ENCODE peak calls at places on chromosomes 6 and 20, in eight cellular contexts. One of them, this sample, is unnamed.

GRCh38 chr6:119344306-119344705 is 5.3 kb downstream of the MAN1A1 start:
- DNase-seq in tibial artery: peak
- DNase-seq in fibroblast of pulmonary artery: no peak
- DNase-seq in ovary: no peak
- DNase-seq in astrocyte of the cerebellum: no peak
- DNase-seq in brain microvascular endothelial cell: no peak
- DNase-seq in neural progenitor cell: no peak
- DNase-seq in HCT116: no peak
- DNase-seq in this sample: no peak

GRCh38 chr6:1864496-1864895 is 254.8 kb downstream of the FOXC1 start:
- DNase-seq in tibial artery: no peak
- DNase-seq in fibroblast of pulmonary artery: no peak
- DNase-seq in ovary: no peak
- DNase-seq in astrocyte of the cerebellum: no peak
- DNase-seq in brain microvascular endothelial cell: no peak
- DNase-seq in neural progenitor cell: peak
- DNase-seq in HCT116: no peak
- DNase-seq in this sample: no peak

GRCh38 chr20:57840066-57840465 is 130.3 kb upstream of the PMEPA1 start:
- DNase-seq in tibial artery: no peak
- DNase-seq in fibroblast of pulmonary artery: no peak
- DNase-seq in ovary: no peak
- DNase-seq in astrocyte of the cerebellum: no peak
- DNase-seq in brain microvascular endothelial cell: no peak
- DNase-seq in neural progenitor cell: no peak
- DNase-seq in HCT116: no peak
- DNase-seq in this sample: no peak

GRCh38 chr6:169223006-169223405 is 30.6 kb downstream of the THBS2 start:
- DNase-seq in tibial artery: no peak
- DNase-seq in fibroblast of pulmonary artery: no peak
- DNase-seq in ovary: no peak
- DNase-seq in astrocyte of the cerebellum: no peak
- DNase-seq in brain microvascular endothelial cell: no peak
- DNase-seq in neural progenitor cell: no peak
- DNase-seq in HCT116: no peak
- DNase-seq in this sample: no peak

GRCh38 chr20:43839793-43840199 is 74.9 kb upstream of the TOX2 start:
- DNase-seq in tibial artery: no peak
- DNase-seq in fibroblast of pulmonary artery: no peak
- DNase-seq in ovary: no peak
- DNase-seq in astrocyte of the cerebellum: no peak
- DNase-seq in brain microvascular endothelial cell: no peak
- DNase-seq in neural progenitor cell: no peak
- DNase-seq in HCT116: no peak
- DNase-seq in this sample: no peak

GRCh38 chr6:116034327-116034726 is 26.4 kb downstream of the FRK start:
- DNase-seq in tibial artery: no peak
- DNase-seq in fibroblast of pulmonary artery: peak
- DNase-seq in ovary: no peak
- DNase-seq in astrocyte of the cerebellum: no peak
- DNase-seq in brain microvascular endothelial cell: peak
- DNase-seq in neural progenitor cell: no peak
- DNase-seq in HCT116: no peak
- DNase-seq in this sample: peak

GRCh38 chr6:137188855-137189254 is 15.4 kb upstream of the IL22RA2 start:
- DNase-seq in tibial artery: no peak
- DNase-seq in fibroblast of pulmonary artery: no peak
- DNase-seq in ovary: no peak
- DNase-seq in astrocyte of the cerebellum: no peak
- DNase-seq in brain microvascular endothelial cell: no peak
- DNase-seq in neural progenitor cell: peak
- DNase-seq in HCT116: peak
- DNase-seq in this sample: no peak

GRCh38 chr6:57261896-57262295 is 39.8 kb upstream of the RAB23 start:
- DNase-seq in tibial artery: no peak
- DNase-seq in fibroblast of pulmonary artery: no peak
- DNase-seq in ovary: no peak
- DNase-seq in astrocyte of the cerebellum: peak
- DNase-seq in brain microvascular endothelial cell: no peak
- DNase-seq in neural progenitor cell: no peak
- DNase-seq in HCT116: no peak
- DNase-seq in this sample: no peak

GRCh38 chr20:24568842-24569241 is 99.4 kb downstream of the SYNDIG1 start:
- DNase-seq in tibial artery: no peak
- DNase-seq in fibroblast of pulmonary artery: no peak
- DNase-seq in ovary: no peak
- DNase-seq in astrocyte of the cerebellum: no peak
- DNase-seq in brain microvascular endothelial cell: no peak
- DNase-seq in neural progenitor cell: no peak
- DNase-seq in HCT116: no peak
- DNase-seq in this sample: no peak

GRCh38 chr6:134607411-134607810 is 289.5 kb upstream of the SGK1 start:
- DNase-seq in tibial artery: no peak
- DNase-seq in fibroblast of pulmonary artery: no peak
- DNase-seq in ovary: no peak
- DNase-seq in astrocyte of the cerebellum: no peak
- DNase-seq in brain microvascular endothelial cell: no peak
- DNase-seq in neural progenitor cell: no peak
- DNase-seq in HCT116: no peak
- DNase-seq in this sample: no peak

GRCh38 chr6:156557269-156557885 is 219.8 kb upstream of the ARID1B start:
- DNase-seq in tibial artery: peak
- DNase-seq in fibroblast of pulmonary artery: peak
- DNase-seq in ovary: no peak
- DNase-seq in astrocyte of the cerebellum: peak
- DNase-seq in brain microvascular endothelial cell: peak
- DNase-seq in neural progenitor cell: peak
- DNase-seq in HCT116: no peak
- DNase-seq in this sample: no peak

GRCh38 chr6:70956451-70957283 is at the start of gene B3GAT2:
- DNase-seq in tibial artery: no peak
- DNase-seq in fibroblast of pulmonary artery: peak
- DNase-seq in ovary: no peak
- DNase-seq in astrocyte of the cerebellum: no peak
- DNase-seq in brain microvascular endothelial cell: no peak
- DNase-seq in neural progenitor cell: peak
- DNase-seq in HCT116: no peak
- DNase-seq in this sample: no peak

GRCh38 chr6:92723390-92723931 is 695.9 kb downstream of the EPHA7 start:
- DNase-seq in tibial artery: no peak
- DNase-seq in fibroblast of pulmonary artery: no peak
- DNase-seq in ovary: no peak
- DNase-seq in astrocyte of the cerebellum: no peak
- DNase-seq in brain microvascular endothelial cell: no peak
- DNase-seq in neural progenitor cell: no peak
- DNase-seq in HCT116: no peak
- DNase-seq in this sample: no peak

GRCh38 chr6:13190391-13190790 is 137.9 kb downstream of the TBC1D7 start:
- DNase-seq in tibial artery: no peak
- DNase-seq in fibroblast of pulmonary artery: no peak
- DNase-seq in ovary: no peak
- DNase-seq in astrocyte of the cerebellum: no peak
- DNase-seq in brain microvascular endothelial cell: no peak
- DNase-seq in neural progenitor cell: no peak
- DNase-seq in HCT116: no peak
- DNase-seq in this sample: no peak

GRCh38 chr20:53513489-53514298 is 79.9 kb downstream of the ZNF217 start:
- DNase-seq in tibial artery: no peak
- DNase-seq in fibroblast of pulmonary artery: no peak
- DNase-seq in ovary: no peak
- DNase-seq in astrocyte of the cerebellum: no peak
- DNase-seq in brain microvascular endothelial cell: no peak
- DNase-seq in neural progenitor cell: peak
- DNase-seq in HCT116: no peak
- DNase-seq in this sample: no peak

GRCh38 chr6:14353263-14353662 is 235.7 kb downstream of the CD83 start:
- DNase-seq in tibial artery: no peak
- DNase-seq in fibroblast of pulmonary artery: no peak
- DNase-seq in ovary: no peak
- DNase-seq in astrocyte of the cerebellum: no peak
- DNase-seq in brain microvascular endothelial cell: no peak
- DNase-seq in neural progenitor cell: no peak
- DNase-seq in HCT116: no peak
- DNase-seq in this sample: no peak

GRCh38 chr6:41462033-41462432 is 84.1 kb upstream of the FOXP4 start:
- DNase-seq in tibial artery: no peak
- DNase-seq in fibroblast of pulmonary artery: no peak
- DNase-seq in ovary: no peak
- DNase-seq in astrocyte of the cerebellum: no peak
- DNase-seq in brain microvascular endothelial cell: no peak
- DNase-seq in neural progenitor cell: no peak
- DNase-seq in HCT116: no peak
- DNase-seq in this sample: no peak

GRCh38 chr6:21594427-21595264 is 1.1 kb downstream of the SOX4 start:
- DNase-seq in tibial artery: peak
- DNase-seq in fibroblast of pulmonary artery: peak
- DNase-seq in ovary: peak
- DNase-seq in astrocyte of the cerebellum: no peak
- DNase-seq in brain microvascular endothelial cell: peak
- DNase-seq in neural progenitor cell: peak
- DNase-seq in HCT116: no peak
- DNase-seq in this sample: no peak

GRCh38 chr6:79946773-79947190 is 571 bp downstream of the ELOVL4 start:
- DNase-seq in tibial artery: no peak
- DNase-seq in fibroblast of pulmonary artery: peak
- DNase-seq in ovary: no peak
- DNase-seq in astrocyte of the cerebellum: no peak
- DNase-seq in brain microvascular endothelial cell: peak
- DNase-seq in neural progenitor cell: peak
- DNase-seq in HCT116: no peak
- DNase-seq in this sample: no peak

GRCh38 chr6:52509281-52510212 is 67.3 kb downstream of the TRAM2 start:
- DNase-seq in tibial artery: no peak
- DNase-seq in fibroblast of pulmonary artery: no peak
- DNase-seq in ovary: no peak
- DNase-seq in astrocyte of the cerebellum: no peak
- DNase-seq in brain microvascular endothelial cell: peak
- DNase-seq in neural progenitor cell: no peak
- DNase-seq in HCT116: no peak
- DNase-seq in this sample: no peak

GRCh38 chr6:41571066-41571780 is 25.0 kb downstream of the FOXP4 start:
- DNase-seq in tibial artery: no peak
- DNase-seq in fibroblast of pulmonary artery: no peak
- DNase-seq in ovary: no peak
- DNase-seq in astrocyte of the cerebellum: no peak
- DNase-seq in brain microvascular endothelial cell: no peak
- DNase-seq in neural progenitor cell: no peak
- DNase-seq in HCT116: no peak
- DNase-seq in this sample: no peak

GRCh38 chr6:122376246-122376645 is 23.2 kb upstream of the HSF2 start:
- DNase-seq in tibial artery: no peak
- DNase-seq in fibroblast of pulmonary artery: no peak
- DNase-seq in ovary: no peak
- DNase-seq in astrocyte of the cerebellum: no peak
- DNase-seq in brain microvascular endothelial cell: no peak
- DNase-seq in neural progenitor cell: no peak
- DNase-seq in HCT116: no peak
- DNase-seq in this sample: no peak

GRCh38 chr20:14919473-14920157 is 582.2 kb upstream of the FLRT3 start:
- DNase-seq in tibial artery: no peak
- DNase-seq in fibroblast of pulmonary artery: no peak
- DNase-seq in ovary: no peak
- DNase-seq in astrocyte of the cerebellum: no peak
- DNase-seq in brain microvascular endothelial cell: no peak
- DNase-seq in neural progenitor cell: peak
- DNase-seq in HCT116: peak
- DNase-seq in this sample: no peak
- H3K4me3 ChIP-seq in tibial artery: no peak
- H3K4me3 ChIP-seq in fibroblast of pulmonary artery: no peak
- H3K4me3 ChIP-seq in ovary: no peak
- H3K4me3 ChIP-seq in astrocyte of the cerebellum: no peak
- H3K4me3 ChIP-seq in brain microvascular endothelial cell: no peak
- H3K4me3 ChIP-seq in neural progenitor cell: no peak
- H3K4me3 ChIP-seq in HCT116: no peak
- H3K4me3 ChIP-seq in this sample: no peak

GRCh38 chr6:89792881-89793280 is 26.7 kb downstream of the MDN1 start:
- DNase-seq in tibial artery: no peak
- DNase-seq in fibroblast of pulmonary artery: peak
- DNase-seq in ovary: no peak
- DNase-seq in astrocyte of the cerebellum: peak
- DNase-seq in brain microvascular endothelial cell: peak
- DNase-seq in neural progenitor cell: peak
- DNase-seq in HCT116: peak
- DNase-seq in this sample: peak
- TF ChIP-seq CTCF in tibial artery: no peak
- TF ChIP-seq CTCF in fibroblast of pulmonary artery: peak
- TF ChIP-seq CTCF in ovary: no peak
- TF ChIP-seq CTCF in astrocyte of the cerebellum: peak
- TF ChIP-seq CTCF in brain microvascular endothelial cell: peak
- TF ChIP-seq CTCF in neural progenitor cell: peak
- TF ChIP-seq CTCF in HCT116: peak
- TF ChIP-seq CTCF in this sample: peak

GRCh38 chr20:2875690-2876203 is 2.5 kb downstream of the PTPRA start:
- DNase-seq in tibial artery: no peak
- DNase-seq in fibroblast of pulmonary artery: no peak
- DNase-seq in ovary: no peak
- DNase-seq in astrocyte of the cerebellum: no peak
- DNase-seq in brain microvascular endothelial cell: no peak
- DNase-seq in neural progenitor cell: no peak
- DNase-seq in HCT116: no peak
- DNase-seq in this sample: no peak
- H3K4me3 ChIP-seq in tibial artery: no peak
- H3K4me3 ChIP-seq in fibroblast of pulmonary artery: no peak
- H3K4me3 ChIP-seq in ovary: no peak
- H3K4me3 ChIP-seq in astrocyte of the cerebellum: no peak
- H3K4me3 ChIP-seq in brain microvascular endothelial cell: no peak
- H3K4me3 ChIP-seq in neural progenitor cell: peak
- H3K4me3 ChIP-seq in HCT116: no peak
- H3K4me3 ChIP-seq in this sample: no peak

DNA sequence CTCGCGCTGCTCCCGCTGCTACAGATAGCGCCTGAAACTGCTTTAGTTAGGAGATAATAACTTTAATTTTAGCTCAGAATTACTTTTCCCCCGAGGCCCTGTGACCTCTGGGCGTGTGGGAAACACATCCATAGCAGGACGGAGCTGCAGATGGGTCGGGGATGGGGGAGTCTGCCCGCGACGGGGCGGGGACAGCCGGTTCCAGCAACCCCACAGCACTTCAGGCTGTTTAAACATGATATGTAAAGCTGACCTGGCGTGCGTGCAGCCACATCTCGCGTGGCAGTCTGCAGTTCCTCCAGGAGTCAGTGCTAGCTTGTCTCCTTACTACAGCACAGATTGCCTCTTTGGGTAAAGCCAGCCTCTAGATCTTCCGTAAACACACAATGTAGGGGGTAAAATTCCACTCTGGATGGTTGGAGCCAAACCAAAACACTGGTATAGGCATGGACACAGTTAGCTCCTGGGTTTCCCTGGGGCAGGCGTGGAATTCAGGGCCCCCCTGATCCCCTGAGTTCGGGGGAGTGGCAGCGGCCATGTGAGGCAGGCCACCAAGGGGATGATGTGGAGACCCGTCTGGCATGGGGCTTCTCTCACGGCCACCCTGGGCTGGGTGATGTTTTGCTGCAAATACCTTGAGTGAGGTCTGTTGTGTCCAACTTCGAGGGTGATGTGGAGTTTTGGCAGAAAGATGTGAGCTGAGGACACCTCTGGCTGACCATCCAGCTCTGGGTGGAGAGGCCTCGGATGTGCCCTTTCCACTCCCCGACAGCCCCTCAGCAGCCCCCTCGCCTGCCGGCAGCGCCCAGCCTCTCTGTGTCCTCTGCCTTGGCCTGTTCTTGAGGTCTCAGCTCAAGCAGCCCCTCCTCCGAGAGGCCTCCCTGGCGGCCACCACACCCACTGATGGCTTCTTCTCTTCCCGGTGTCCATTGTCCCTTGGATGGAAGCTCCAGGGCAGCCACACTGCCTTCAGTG is 214.5 kb downstream of the TAF4 start:
- DNase-seq in tibial artery: no peak
- DNase-seq in fibroblast of pulmonary artery: no peak
- DNase-seq in ovary: no peak
- DNase-seq in astrocyte of the cerebellum: no peak
- DNase-seq in brain microvascular endothelial cell: no peak
- DNase-seq in neural progenitor cell: no peak
- DNase-seq in HCT116: no peak
- DNase-seq in this sample: no peak
- TF ChIP-seq CTCF in tibial artery: no peak
- TF ChIP-seq CTCF in fibroblast of pulmonary artery: no peak
- TF ChIP-seq CTCF in ovary: no peak
- TF ChIP-seq CTCF in astrocyte of the cerebellum: no peak
- TF ChIP-seq CTCF in brain microvascular endothelial cell: no peak
- TF ChIP-seq CTCF in neural progenitor cell: no peak
- TF ChIP-seq CTCF in HCT116: no peak
- TF ChIP-seq CTCF in this sample: no peak